ENCODE peak calls at places on chromosomes 4 and X, in five cellular contexts. One of them, this sample, is unnamed.
A peak's percentile ranks its signal among the peaks of the same experiment; 100 is the strongest.

GRCh38 chrX:139093201-139093600 is 381.7 kb upstream of the FGF13 start:
- DNase-seq in CD8-positive, alpha-beta memory T cell: no peak
- DNase-seq in osteoblast: no peak
- DNase-seq in neuronal stem cell: no peak
- DNase-seq in DND-41: no peak
- DNase-seq in this sample: no peak

GRCh38 chrX:137566746-137567473 is 983 bp downstream of the ZIC3 start:
- DNase-seq in osteoblast: peak; percentile 80
- DNase-seq in neuronal stem cell: no peak
- DNase-seq in DND-41: no peak
- DNase-seq in CD8-positive, alpha-beta memory T cell: no peak
- DNase-seq in this sample: no peak

GRCh38 chr4:188042191-188042590 is 46.6 kb downstream of the ZFP42 start:
- DNase-seq in DND-41: no peak
- DNase-seq in CD8-positive, alpha-beta memory T cell: no peak
- DNase-seq in osteoblast: no peak
- DNase-seq in neuronal stem cell: no peak
- DNase-seq in this sample: no peak

GRCh38 chrX:127877358-127877757 is 174.8 kb downstream of the ACTRT1 start:
- DNase-seq in osteoblast: peak; percentile 32
- DNase-seq in neuronal stem cell: no peak
- DNase-seq in DND-41: no peak
- DNase-seq in CD8-positive, alpha-beta memory T cell: no peak
- DNase-seq in this sample: no peak

GRCh38 chr4:1578301-1578781 is 105.8 kb downstream of the FAM53A start:
- DNase-seq in neuronal stem cell: peak; percentile 59
- DNase-seq in DND-41: no peak
- DNase-seq in osteoblast: peak; percentile 78
- DNase-seq in CD8-positive, alpha-beta memory T cell: no peak
- DNase-seq in this sample: no peak

GRCh38 chr4:2059726-2060577 is 825 bp downstream of the NAT8L start:
- DNase-seq in CD8-positive, alpha-beta memory T cell: no peak
- DNase-seq in osteoblast: peak; percentile 86
- DNase-seq in DND-41: no peak
- DNase-seq in neuronal stem cell: no peak
- DNase-seq in this sample: no peak

GRCh38 chr4:155403886-155404285 is 27.1 kb upstream of the MAP9 start:
- DNase-seq in CD8-positive, alpha-beta memory T cell: no peak
- DNase-seq in DND-41: no peak
- DNase-seq in osteoblast: peak; percentile 66
- DNase-seq in neuronal stem cell: peak; percentile 8
- DNase-seq in this sample: no peak

GRCh38 chr4:82890913-82891727 is at the start of gene SEC31A:
- DNase-seq in neuronal stem cell: peak; percentile 93
- DNase-seq in CD8-positive, alpha-beta memory T cell: peak; percentile 95
- DNase-seq in DND-41: peak; percentile 97
- DNase-seq in osteoblast: peak; percentile 91
- DNase-seq in this sample: peak; percentile 92

GRCh38 chr4:132417220-132417619 is 731.9 kb upstream of the PCDH10 start:
- DNase-seq in neuronal stem cell: peak; percentile 24
- DNase-seq in CD8-positive, alpha-beta memory T cell: no peak
- DNase-seq in osteoblast: no peak
- DNase-seq in DND-41: no peak
- DNase-seq in this sample: no peak

GRCh38 chr4:37535872-37536271 is 150.3 kb downstream of the RELL1 start:
- DNase-seq in DND-41: no peak
- DNase-seq in CD8-positive, alpha-beta memory T cell: no peak
- DNase-seq in osteoblast: no peak
- DNase-seq in neuronal stem cell: no peak
- DNase-seq in this sample: no peak

GRCh38 chrX:145832796-145833195 is 15.2 kb downstream of the SLITRK2 start:
- DNase-seq in neuronal stem cell: no peak
- DNase-seq in DND-41: no peak
- DNase-seq in osteoblast: no peak
- DNase-seq in CD8-positive, alpha-beta memory T cell: no peak
- DNase-seq in this sample: no peak

GRCh38 chr4:128776794-128777216 is 32.7 kb upstream of the JADE1 start:
- DNase-seq in neuronal stem cell: no peak
- DNase-seq in DND-41: no peak
- DNase-seq in CD8-positive, alpha-beta memory T cell: no peak
- DNase-seq in osteoblast: peak; percentile 89
- DNase-seq in this sample: peak; percentile 44

GRCh38 chrX:39518451-39519212 is 579.1 kb downstream of the BCOR start:
- DNase-seq in neuronal stem cell: no peak
- DNase-seq in DND-41: no peak
- DNase-seq in CD8-positive, alpha-beta memory T cell: no peak
- DNase-seq in osteoblast: no peak
- DNase-seq in this sample: no peak

GRCh38 chrX:122244080-122244479 is 940.0 kb upstream of the GRIA3 start:
- DNase-seq in DND-41: no peak
- DNase-seq in neuronal stem cell: no peak
- DNase-seq in osteoblast: no peak
- DNase-seq in CD8-positive, alpha-beta memory T cell: no peak
- DNase-seq in this sample: no peak

GRCh38 chr4:7298601-7299000 is 106.3 kb downstream of the SORCS2 start:
- DNase-seq in CD8-positive, alpha-beta memory T cell: no peak
- DNase-seq in neuronal stem cell: no peak
- DNase-seq in osteoblast: no peak
- DNase-seq in DND-41: no peak
- DNase-seq in this sample: no peak

GRCh38 chrX:70089575-70090297 is 27.5 kb downstream of the OTUD6A start:
- DNase-seq in CD8-positive, alpha-beta memory T cell: no peak
- DNase-seq in neuronal stem cell: no peak
- DNase-seq in DND-41: no peak
- DNase-seq in osteoblast: peak; percentile 51
- DNase-seq in this sample: no peak

GRCh38 chr4:10173754-10174749 is 57.5 kb upstream of the WDR1 start:
- DNase-seq in osteoblast: no peak
- DNase-seq in neuronal stem cell: no peak
- DNase-seq in DND-41: no peak
- DNase-seq in CD8-positive, alpha-beta memory T cell: no peak
- DNase-seq in this sample: no peak

GRCh38 chr4:152486414-152487389 is 49.2 kb downstream of the FBXW7 start:
- DNase-seq in osteoblast: no peak
- DNase-seq in DND-41: no peak
- DNase-seq in CD8-positive, alpha-beta memory T cell: no peak
- DNase-seq in neuronal stem cell: no peak
- DNase-seq in this sample: no peak

GRCh38 chr4:88158360-88159136 is at the start of gene ABCG2:
- DNase-seq in neuronal stem cell: peak; percentile 54
- DNase-seq in osteoblast: peak; percentile 76
- DNase-seq in DND-41: no peak
- DNase-seq in CD8-positive, alpha-beta memory T cell: peak; percentile 21
- DNase-seq in this sample: peak; percentile 41

GRCh38 chrX:9533611-9534010 is 68.8 kb downstream of the TBL1X start:
- DNase-seq in DND-41: no peak
- DNase-seq in CD8-positive, alpha-beta memory T cell: no peak
- DNase-seq in neuronal stem cell: no peak
- DNase-seq in osteoblast: no peak
- DNase-seq in this sample: no peak
- H3K4me1 ChIP-seq in DND-41: peaks cover 10% of the 10 kb centered on the region
- H3K4me1 ChIP-seq in CD8-positive, alpha-beta memory T cell: peaks cover 9% of the 10 kb centered on the region
- H3K4me1 ChIP-seq in neuronal stem cell: peaks cover 9% of the 10 kb centered on the region
- H3K4me1 ChIP-seq in osteoblast: peaks cover 17% of the 10 kb centered on the region
- H3K4me1 ChIP-seq in this sample: peaks cover 45% of the 10 kb centered on the region

GRCh38 chrX:155262970-155263754 is 1.1 kb downstream of the RAB39B start:
- DNase-seq in osteoblast: no peak
- DNase-seq in neuronal stem cell: no peak
- DNase-seq in DND-41: no peak
- DNase-seq in CD8-positive, alpha-beta memory T cell: peak; percentile 9
- DNase-seq in this sample: no peak
- H3K4me3 ChIP-seq in osteoblast: no peak overlapping the region
- H3K4me3 ChIP-seq in neuronal stem cell: no peak overlapping the region
- H3K4me3 ChIP-seq in DND-41: peak overlapping the region; percentile 87
- H3K4me3 ChIP-seq in CD8-positive, alpha-beta memory T cell: peak overlapping the region; percentile 76
- H3K4me3 ChIP-seq in this sample: no peak overlapping the region

DNA sequence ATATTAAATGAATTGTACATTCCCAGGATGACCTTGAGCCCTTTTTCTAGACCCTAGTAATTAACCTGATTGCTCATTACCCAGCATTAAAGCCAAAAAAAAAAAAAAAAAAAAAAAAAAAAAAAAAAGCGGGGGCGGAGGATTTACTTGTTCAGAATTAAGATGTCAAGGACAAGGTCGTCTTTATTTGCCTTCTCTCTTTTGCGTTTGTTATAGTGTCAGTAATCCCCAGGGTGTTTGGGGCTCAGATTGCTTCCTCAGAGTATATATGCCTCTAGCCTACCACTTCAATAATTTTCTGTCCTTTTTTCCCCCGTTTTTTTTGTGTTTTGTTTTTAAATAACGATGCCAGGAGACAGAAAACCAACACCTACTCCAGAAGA is 138.4 kb downstream of the AFF1 start:
- DNase-seq in CD8-positive, alpha-beta memory T cell: no peak
- DNase-seq in osteoblast: no peak
- DNase-seq in neuronal stem cell: no peak
- DNase-seq in DND-41: no peak
- DNase-seq in this sample: peak; percentile 45
- H3K9me3 ChIP-seq in CD8-positive, alpha-beta memory T cell: no peaks in the 10 kb centered on the region
- H3K9me3 ChIP-seq in osteoblast: no peaks in the 10 kb centered on the region
- H3K9me3 ChIP-seq in neuronal stem cell: no peaks in the 10 kb centered on the region
- H3K9me3 ChIP-seq in DND-41: no peaks in the 10 kb centered on the region
- H3K9me3 ChIP-seq in this sample: no peaks in the 10 kb centered on the region

GRCh38 chr4:15003441-15003890 is 1.2 kb downstream of the CPEB2 start:
- DNase-seq in neuronal stem cell: peak; percentile 51
- DNase-seq in osteoblast: peak; percentile 88
- DNase-seq in CD8-positive, alpha-beta memory T cell: peak; percentile 66
- DNase-seq in DND-41: peak; percentile 47
- DNase-seq in this sample: peak; percentile 54

GRCh38 chr4:15002659-15003440 is 569 bp downstream of the CPEB2 start:
- DNase-seq in osteoblast: peak; percentile 96
- DNase-seq in neuronal stem cell: peak; percentile 71
- DNase-seq in DND-41: peak; percentile 71
- DNase-seq in CD8-positive, alpha-beta memory T cell: peak; percentile 86
- DNase-seq in this sample: peak; percentile 77

GRCh38 chr4:15001248-15001824 is 945 bp upstream of the CPEB2 start:
- DNase-seq in neuronal stem cell: peak; percentile 47
- DNase-seq in DND-41: peak; percentile 42
- DNase-seq in osteoblast: peak; percentile 94
- DNase-seq in CD8-positive, alpha-beta memory T cell: no peak
- DNase-seq in this sample: peak; percentile 97

GRCh38 chr4:15003891-15004700 is 1.8 kb downstream of the CPEB2 start:
- DNase-seq in osteoblast: peak; percentile 62
- DNase-seq in DND-41: peak; percentile 54
- DNase-seq in CD8-positive, alpha-beta memory T cell: peak; percentile 66
- DNase-seq in neuronal stem cell: peak; percentile 27
- DNase-seq in this sample: peak; percentile 43

DNA sequence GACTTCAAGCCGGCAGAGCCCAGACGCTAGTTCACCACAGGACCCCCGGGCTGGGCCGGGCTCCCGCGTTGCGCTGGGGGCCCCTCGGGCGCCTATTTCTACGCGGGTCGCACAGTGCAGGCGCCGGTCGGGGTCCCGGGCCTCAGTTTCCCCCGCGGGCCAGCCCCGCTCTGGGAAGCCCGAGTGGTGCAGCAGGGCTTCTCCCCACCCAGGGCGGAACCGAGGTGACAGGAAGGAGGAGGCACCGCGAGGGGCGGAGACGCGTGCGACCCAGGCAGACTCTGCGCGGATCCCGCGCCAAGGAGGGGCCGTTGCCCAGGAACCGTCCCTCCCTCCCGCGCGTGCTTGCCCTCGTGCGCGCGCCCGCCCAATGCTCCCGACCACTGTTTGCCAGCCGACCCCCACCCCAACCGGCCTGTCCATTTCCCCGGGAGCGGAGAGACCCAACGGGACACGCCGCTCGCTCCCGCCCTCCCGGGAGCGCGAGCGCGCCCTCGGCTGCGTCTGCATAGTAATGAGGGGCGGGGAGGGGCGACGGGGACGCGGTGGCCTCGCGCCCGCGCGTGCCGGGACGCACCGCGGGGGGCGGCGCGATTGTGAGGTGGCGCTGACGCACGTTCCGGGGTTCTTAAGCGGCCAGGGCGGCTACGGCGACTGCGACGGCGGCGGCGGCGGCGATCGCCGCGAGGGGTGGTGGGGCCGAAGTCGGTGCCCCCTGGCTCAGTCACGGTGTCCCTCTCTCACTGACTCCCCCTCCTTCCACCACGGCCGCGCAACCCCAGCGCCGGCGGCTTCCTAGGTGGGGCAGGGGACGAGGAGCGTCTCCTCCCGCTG is at the start of gene CPEB2:
- DNase-seq in neuronal stem cell: peak; percentile 93
- DNase-seq in CD8-positive, alpha-beta memory T cell: peak; percentile 91
- DNase-seq in osteoblast: peak; percentile 97
- DNase-seq in DND-41: peak; percentile 88
- DNase-seq in this sample: peak; percentile 85
- H3K4me1 ChIP-seq in neuronal stem cell: no peaks in the 10 kb centered on the region
- H3K4me1 ChIP-seq in CD8-positive, alpha-beta memory T cell: peaks cover 11% of the 10 kb centered on the region
- H3K4me1 ChIP-seq in osteoblast: peaks cover 19% of the 10 kb centered on the region
- H3K4me1 ChIP-seq in DND-41: peaks cover 25% of the 10 kb centered on the region
- H3K4me1 ChIP-seq in this sample: peaks cover 17% of the 10 kb centered on the region

GRCh38 chr4:168848112-168848511 is 161.9 kb downstream of the CBR4 start:
- DNase-seq in osteoblast: no peak
- DNase-seq in CD8-positive, alpha-beta memory T cell: no peak
- DNase-seq in DND-41: peak; percentile 31
- DNase-seq in neuronal stem cell: no peak
- DNase-seq in this sample: peak; percentile 46
- H3K4me3 ChIP-seq in osteoblast: peak overlapping the region; percentile 38
- H3K4me3 ChIP-seq in CD8-positive, alpha-beta memory T cell: no peak overlapping the region
- H3K4me3 ChIP-seq in DND-41: peak overlapping the region; percentile 2
- H3K4me3 ChIP-seq in neuronal stem cell: no peak overlapping the region
- H3K4me3 ChIP-seq in this sample: no peak overlapping the region

GRCh38 chrX:55648434-55648833 is 25.2 kb downstream of the FOXR2 start:
- DNase-seq in CD8-positive, alpha-beta memory T cell: no peak
- DNase-seq in DND-41: no peak
- DNase-seq in osteoblast: no peak
- DNase-seq in neuronal stem cell: no peak
- DNase-seq in this sample: no peak
- H3K9me3 ChIP-seq in CD8-positive, alpha-beta memory T cell: no peaks in the 10 kb centered on the region
- H3K9me3 ChIP-seq in DND-41: no peaks in the 10 kb centered on the region
- H3K9me3 ChIP-seq in osteoblast: no peaks in the 10 kb centered on the region
- H3K9me3 ChIP-seq in neuronal stem cell: no peaks in the 10 kb centered on the region
- H3K9me3 ChIP-seq in this sample: no peaks in the 10 kb centered on the region

GRCh38 chr4:15337258-15337657 is 90.6 kb upstream of the C1QTNF7 start:
- DNase-seq in osteoblast: no peak
- DNase-seq in CD8-positive, alpha-beta memory T cell: no peak
- DNase-seq in neuronal stem cell: no peak
- DNase-seq in DND-41: no peak
- DNase-seq in this sample: no peak
- H3K4me1 ChIP-seq in osteoblast: peaks cover 11% of the 10 kb centered on the region
- H3K4me1 ChIP-seq in CD8-positive, alpha-beta memory T cell: no peaks in the 10 kb centered on the region
- H3K4me1 ChIP-seq in neuronal stem cell: no peaks in the 10 kb centered on the region
- H3K4me1 ChIP-seq in DND-41: no peaks in the 10 kb centered on the region
- H3K4me1 ChIP-seq in this sample: no peaks in the 10 kb centered on the region

GRCh38 chr4:180057198-180057821 is 2185.9 kb upstream of the TENM3 start:
- DNase-seq in osteoblast: peak; percentile 42
- DNase-seq in neuronal stem cell: peak; percentile 18
- DNase-seq in DND-41: no peak
- DNase-seq in CD8-positive, alpha-beta memory T cell: no peak
- DNase-seq in this sample: peak; percentile 55

GRCh38 chr4:180060159-180060889 is 2182.9 kb upstream of the TENM3 start:
- DNase-seq in osteoblast: peak; percentile 57
- DNase-seq in CD8-positive, alpha-beta memory T cell: no peak
- DNase-seq in neuronal stem cell: peak; percentile 5
- DNase-seq in DND-41: no peak
- DNase-seq in this sample: peak; percentile 85

GRCh38 chr4:180058731-180059215 is 2184.4 kb upstream of the TENM3 start:
- DNase-seq in osteoblast: peak; percentile 83
- DNase-seq in DND-41: no peak
- DNase-seq in neuronal stem cell: peak; percentile 61
- DNase-seq in CD8-positive, alpha-beta memory T cell: no peak
- DNase-seq in this sample: peak; percentile 82

GRCh38 chr4:180057891-180058643 is 2185.1 kb upstream of the TENM3 start:
- DNase-seq in osteoblast: peak; percentile 66
- DNase-seq in CD8-positive, alpha-beta memory T cell: no peak
- DNase-seq in neuronal stem cell: peak; percentile 32
- DNase-seq in DND-41: no peak
- DNase-seq in this sample: peak; percentile 37

GRCh38 chr4:180059216-180059881 is 2183.9 kb upstream of the TENM3 start:
- DNase-seq in osteoblast: peak; percentile 68
- DNase-seq in neuronal stem cell: peak; percentile 52
- DNase-seq in CD8-positive, alpha-beta memory T cell: no peak
- DNase-seq in DND-41: peak; percentile 11
- DNase-seq in this sample: peak; percentile 27
- H3K4me3 ChIP-seq in osteoblast: peak overlapping the region; percentile 58
- H3K4me3 ChIP-seq in neuronal stem cell: peak overlapping the region; percentile 95
- H3K4me3 ChIP-seq in CD8-positive, alpha-beta memory T cell: no peak overlapping the region
- H3K4me3 ChIP-seq in DND-41: peak overlapping the region; percentile 27
- H3K4me3 ChIP-seq in this sample: peak overlapping the region; percentile 61